ENCODE peak calls at places on chromosomes 1 and 21, in seven cellular contexts. B is NCI-H2029 treated with DMSO at 0.1 percent for 48 hours; O is OCI-LY7; P is CD4-positive, CD25-positive, alpha-beta regulatory T cell; V is AG08396; C is NCI-H1048; R is NCI-H774. A is an unnamed sample.

GRCh38 chr21:44434936-44435635 is 20.2 kb upstream of the LRRC3 start:
- DNase-seq in B (no peak), O (no peak), P (no peak), V (no peak), C (no peak), R (no peak), A (no peak)

GRCh38 chr1:80181418-80181817 is 1174.9 kb upstream of the ADGRL4 start:
- DNase-seq in B (no peak), O (no peak), P (no peak), V (no peak), C (no peak), R (no peak), A (no peak)

GRCh38 chr1:197200468-197200899 is 54.0 kb upstream of the ASPM start:
- DNase-seq in B (no peak), O (peak), P (peak), V (no peak), C (no peak), R (no peak), A (peak)

GRCh38 chr1:88029899-88030298 is 654.2 kb upstream of the PKN2 start:
- DNase-seq in B (no peak), O (no peak), P (no peak), V (no peak), C (no peak), R (no peak), A (no peak)

GRCh38 chr1:30779294-30780071 is 21.9 kb upstream of the LAPTM5 start:
- DNase-seq in B (peak), O (peak), P (peak), V (peak), C (peak), R (peak), A (peak)

GRCh38 chr1:42266253-42267135 is 68.5 kb downstream of the FOXJ3 start:
- DNase-seq in B (peak), O (no peak), P (no peak), V (no peak), C (no peak), R (no peak), A (no peak)

GRCh38 chr21:39715804-39716397 is 29.1 kb upstream of the IGSF5 start:
- DNase-seq in B (peak), O (peak), P (peak), V (peak), C (no peak), R (peak), A (peak)

GRCh38 chr1:48761986-48762385 is 14.7 kb downstream of the BEND5 start:
- DNase-seq in B (peak), O (no peak), P (no peak), V (no peak), C (no peak), R (no peak), A (no peak)

GRCh38 chr1:190226006-190226405 is 251.7 kb downstream of the BRINP3 start:
- DNase-seq in B (no peak), O (no peak), P (no peak), V (no peak), C (no peak), R (no peak), A (no peak)

GRCh38 chr1:150429805-150430204 is 57.4 kb upstream of the TARS2 start:
- DNase-seq in B (no peak), O (peak), P (peak), V (no peak), C (no peak), R (no peak), A (no peak)

GRCh38 chr21:44929799-44930542 is 9.3 kb upstream of the ITGB2 start:
- DNase-seq in B (no peak), O (peak), P (no peak), V (no peak), C (no peak), R (no peak), A (no peak)

GRCh38 chr1:162023547-162024501 is at the start of gene OLFML2B:
- DNase-seq in B (no peak), O (no peak), P (peak), V (peak), C (no peak), R (peak), A (peak)

GRCh38 chr1:47805826-47806450 is 191.2 kb downstream of the TRABD2B start:
- DNase-seq in B (peak), O (no peak), P (no peak), V (no peak), C (no peak), R (peak), A (no peak)

GRCh38 chr1:222555992-222556615 is 8.2 kb upstream of the HHIPL2 start:
- DNase-seq in B (no peak), O (no peak), P (no peak), V (no peak), C (no peak), R (no peak), A (no peak)

GRCh38 chr21:43585924-43586411 is 73.3 kb downstream of the HSF2BP start:
- DNase-seq in B (peak), O (no peak), P (peak), V (peak), C (peak), R (no peak), A (peak)

GRCh38 chr1:36710008-36710407 is 227.3 kb upstream of the CSF3R start:
- DNase-seq in B (no peak), O (no peak), P (no peak), V (no peak), C (no peak), R (no peak), A (no peak)

A was measured in GM03348.